ENCODE peak calls at places on chromosomes 16 and 17, in nine cellular contexts. Z, O, P, L, T, U, N, M and D are unnamed samples.

GRCh38 chr17:80782536-80783427 is 208.9 kb upstream of the CHMP6 start:
- DNase-seq in Z (peak; percentile 76), O (peak; percentile 42), P (no peak), L (no peak), T (no peak), U (no peak), N (no peak), M (no peak), D (peak; percentile 45)

GRCh38 chr16:14464796-14465195 is 165.3 kb downstream of the PARN start:
- DNase-seq in Z (no peak), O (no peak), P (no peak), L (no peak), T (no peak), U (no peak), N (no peak), M (no peak), D (no peak)

GRCh38 chr16:74213372-74213771 is 83.2 kb upstream of the PSMD7 start:
- DNase-seq in Z (no peak), O (no peak), P (no peak), L (no peak), T (no peak), U (no peak), N (no peak), M (no peak), D (no peak)

GRCh38 chr17:19399750-19400450 is 11.1 kb upstream of the RNF112 start:
- DNase-seq in Z (peak; percentile 66), O (no peak), P (no peak), L (no peak), T (no peak), U (no peak), N (no peak), M (no peak), D (peak; percentile 73)

GRCh38 chr17:36209575-36209974 is 1.3 kb upstream of the CCL4L2 start:
- DNase-seq in Z (no peak), O (no peak), P (no peak), L (no peak), T (no peak), U (no peak), N (no peak), M (no peak), D (no peak)

GRCh38 chr17:58643147-58643546 is 48.7 kb downstream of the TEX14 start:
- DNase-seq in Z (no peak), O (no peak), P (no peak), L (no peak), T (no peak), U (no peak), N (no peak), M (no peak), D (no peak)

GRCh38 chr16:180101-180920 is at the start of gene HBQ1:
- DNase-seq in Z (no peak), O (peak; percentile 3), P (peak; percentile 28), L (peak; percentile 38), T (peak; percentile 58), U (no peak), N (no peak), M (no peak), D (no peak)

GRCh38 chr16:90022209-90023077 is 3.2 kb upstream of the DBNDD1 start:
- DNase-seq in Z (peak; percentile 97), O (peak; percentile 38), P (peak; percentile 90), L (peak; percentile 71), T (peak; percentile 77), U (peak; percentile 67), N (peak; percentile 90), M (peak; percentile 94), D (peak; percentile 91)

GRCh38 chr16:27315333-27316037 is 1.7 kb downstream of the IL4R start:
- DNase-seq in Z (peak; percentile 93), O (no peak), P (no peak), L (peak; percentile 28), T (no peak), U (peak; percentile 73), N (peak; percentile 91), M (peak; percentile 53), D (peak; percentile 86)

GRCh38 chr17:4301066-4301465 is 37.3 kb upstream of the ANKFY1 start:
- DNase-seq in Z (no peak), O (no peak), P (no peak), L (no peak), T (no peak), U (no peak), N (no peak), M (no peak), D (no peak)

GRCh38 chr17:62778990-62779681 is 29.0 kb downstream of the MARCHF10 start:
- DNase-seq in Z (peak; percentile 85), O (no peak), P (peak; percentile 95), L (no peak), T (no peak), U (no peak), N (no peak), M (peak; percentile 24), D (no peak)

GRCh38 chr17:76131692-76132573 is 9.1 kb downstream of the FOXJ1 start:
- DNase-seq in Z (no peak), O (no peak), P (no peak), L (no peak), T (no peak), U (no peak), N (no peak), M (no peak), D (no peak)

GRCh38 chr17:70256751-70257150 is 87.4 kb downstream of the KCNJ2 start:
- DNase-seq in Z (no peak), O (no peak), P (no peak), L (no peak), T (no peak), U (no peak), N (no peak), M (no peak), D (no peak)